ENCODE peak calls at places on chromosomes 6 and 20, in six cellular contexts. V is right lobe of liver, O is transverse colon, T is cardiac muscle cell, N is spleen, M is BE2C. X is an unnamed sample.

GRCh38 chr6:75747371-75747984 is 1.6 kb upstream of the MYO6 start:
- DNase-seq in V (no peak), T (no peak), N (no peak), M (no peak), O (peak; percentile 45), X (peak; percentile 64)

GRCh38 chr20:4041748-4042411 is 26.5 kb upstream of the RNF24 start:
- DNase-seq in T (peak; percentile 99), O (peak; percentile 90), M (peak; percentile 41), V (no peak), N (no peak), X (peak; percentile 83)

GRCh38 chr6:3266170-3266569 is 7.4 kb downstream of the PSMG4 start:
- DNase-seq in T (no peak), M (no peak), O (no peak), V (no peak), N (no peak), X (no peak)

GRCh38 chr6:106084106-106084963 is 1.8 kb upstream of the PRDM1 start:
- DNase-seq in O (peak; percentile 52), T (peak; percentile 73), M (peak; percentile 64), N (no peak), V (no peak), X (no peak)

GRCh38 chr6:159819932-159820640 is 20.0 kb downstream of the PNLDC1 start:
- DNase-seq in M (no peak), N (peak; percentile 83), T (no peak), V (no peak), O (no peak), X (no peak)

GRCh38 chr6:130583268-130583667 is 217.5 kb downstream of the TMEM200A start:
- DNase-seq in M (no peak), N (no peak), T (no peak), O (no peak), V (no peak), X (no peak)

GRCh38 chr20:38326309-38326708 is 20.0 kb upstream of the LBP start:
- DNase-seq in V (no peak), M (no peak), T (no peak), O (no peak), N (no peak), X (no peak)

GRCh38 chr6:1031671-1032070 is 280.2 kb upstream of the FOXQ1 start:
- DNase-seq in V (no peak), O (no peak), N (no peak), M (no peak), T (no peak), X (no peak)

GRCh38 chr6:75206338-75207210 is 721 bp upstream of the COL12A1 start:
- DNase-seq in M (no peak), T (peak; percentile 64), V (no peak), N (peak; percentile 64), O (no peak), X (no peak)

GRCh38 chr6:17705428-17705777 is 1.3 kb downstream of the NUP153 start:
- DNase-seq in T (peak; percentile 84), V (peak; percentile 50), M (peak; percentile 20), O (peak; percentile 25), N (no peak), X (peak; percentile 13)

GRCh38 chr6:7991992-7992815 is 72.0 kb downstream of the BLOC1S5 start:
- DNase-seq in N (no peak), M (no peak), T (peak; percentile 94), O (no peak), V (no peak), X (peak; percentile 9)

GRCh38 chr20:50399003-50399916 is 110.9 kb upstream of the PTPN1 start:
- DNase-seq in O (peak; percentile 45), V (peak; percentile 91), T (no peak), N (no peak), M (no peak), X (no peak)

GRCh38 chr6:80454197-80454596 is 347.7 kb downstream of the BCKDHB start:
- DNase-seq in V (no peak), O (no peak), M (no peak), N (no peak), T (peak; percentile 84), X (peak; percentile 29)

GRCh38 chr6:118559659-118560058 is 11.6 kb downstream of the PLN start:
- DNase-seq in T (no peak), M (no peak), V (no peak), N (no peak), O (no peak), X (no peak)

GRCh38 chr6:31578461-31579118 is 3.2 kb downstream of the TNF start:
- DNase-seq in M (no peak), N (peak; percentile 32), O (no peak), V (no peak), T (no peak), X (peak; percentile 45)

GRCh38 chr6:31580446-31580755 is 1.8 kb downstream of the LTB start:
- DNase-seq in O (no peak), N (no peak), V (no peak), M (no peak), T (no peak), X (no peak)

GRCh38 chr6:31579119-31579505 is 3.1 kb downstream of the LTB start:
- DNase-seq in T (no peak), M (no peak), N (no peak), V (no peak), O (no peak), X (no peak)

GRCh38 chr6:31580807-31581437 is 1.3 kb downstream of the LTB start:
- DNase-seq in M (peak; percentile 93), V (peak; percentile 89), N (peak; percentile 99), O (peak; percentile 88), T (peak; percentile 86), X (peak; percentile 98)

GRCh38 chr6:31579546-31580445 is 2.4 kb downstream of the LTB start:
- DNase-seq in N (no peak), O (no peak), M (no peak), V (no peak), T (no peak), X (no peak)
- TF ChIP-seq CTCF in N (no peak), O (no peak), M (no peak), V (no peak), T (no peak), X (no peak)

DNA sequence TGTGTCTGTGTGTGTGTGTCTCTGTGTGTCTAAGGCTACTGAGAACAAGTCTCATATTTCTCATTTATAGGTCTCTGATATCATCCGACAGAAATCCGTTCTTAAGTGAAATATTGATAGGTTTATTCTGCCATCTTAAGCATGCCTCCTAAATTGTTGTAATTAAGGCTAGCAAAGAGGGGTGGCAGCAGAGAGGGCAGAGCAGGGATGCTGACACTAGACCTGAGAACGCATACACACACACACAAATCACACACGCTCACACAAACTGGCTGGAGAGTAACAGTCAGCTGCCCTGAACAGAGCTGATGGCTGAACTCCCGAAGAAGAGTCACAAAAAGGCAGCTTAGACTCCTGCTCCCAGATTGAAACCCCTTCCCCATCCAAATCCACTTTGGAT is 85.0 kb upstream of the LRFN2 start:
- DNase-seq in T (no peak), O (no peak), V (no peak), N (peak; percentile 3), M (no peak), X (no peak)
- TF ChIP-seq CTCF in T (no peak), O (no peak), V (peak; percentile 7), N (no peak), M (peak; percentile 39), X (no peak)

GRCh38 chr6:44002591-44003344 is 124.5 kb downstream of the MRPL14 start:
- DNase-seq in M (peak; percentile 61), N (peak; percentile 65), T (peak; percentile 49), O (peak; percentile 70), V (no peak), X (peak; percentile 97)

GRCh38 chr6:44000164-44000842 is 126.9 kb downstream of the MRPL14 start:
- DNase-seq in O (peak; percentile 60), V (no peak), N (peak; percentile 47), T (no peak), M (no peak), X (peak; percentile 97)

GRCh38 chr6:44002071-44002590 is 125.1 kb downstream of the MRPL14 start:
- DNase-seq in M (no peak), V (no peak), N (peak; percentile 78), T (peak; percentile 32), O (no peak), X (peak; percentile 97)

GRCh38 chr6:43999628-44000027 is 127.6 kb downstream of the MRPL14 start:
- DNase-seq in N (no peak), T (no peak), V (no peak), M (no peak), O (no peak), X (no peak)

DNA sequence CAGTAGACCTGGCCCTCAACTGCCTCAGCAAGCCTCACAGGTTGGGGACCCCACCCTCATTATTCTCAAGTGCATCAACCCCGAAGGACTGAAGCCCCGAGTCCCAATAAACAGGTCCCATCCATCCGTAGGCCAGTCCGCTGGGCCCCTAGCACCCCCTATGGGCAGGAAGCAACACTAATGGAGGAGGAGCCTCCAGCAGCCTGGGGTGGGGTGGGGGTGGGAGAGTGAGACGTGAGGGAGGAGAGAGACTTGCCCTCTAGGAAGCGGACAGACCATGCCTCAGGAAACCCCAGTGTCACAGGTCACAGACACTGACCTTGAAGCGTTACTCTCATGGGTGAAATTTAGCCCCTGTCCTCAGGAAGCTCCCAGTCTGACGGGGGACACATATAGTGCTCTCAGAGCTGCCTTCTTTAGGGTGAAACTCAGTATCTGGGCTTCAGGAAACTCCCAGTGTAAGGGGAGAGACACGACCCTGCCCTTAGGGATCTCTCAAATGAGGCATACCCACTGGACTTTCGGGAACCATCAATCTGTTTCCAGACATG is 125.9 kb downstream of the MRPL14 start:
- DNase-seq in O (no peak), M (no peak), T (peak; percentile 44), N (no peak), V (no peak), X (peak; percentile 90)
- TF ChIP-seq CTCF in O (peak; percentile 24), M (peak; percentile 35), T (peak; percentile 47), N (no peak), V (peak; percentile 28), X (peak; percentile 91)

GRCh38 chr20:21809961-21810523 is 104.6 kb downstream of the PAX1 start:
- DNase-seq in V (no peak), T (no peak), O (no peak), M (no peak), N (no peak), X (no peak)

GRCh38 chr20:21812384-21812783 is 106.9 kb downstream of the PAX1 start:
- DNase-seq in T (no peak), N (no peak), O (no peak), V (no peak), M (no peak), X (no peak)

GRCh38 chr20:21808139-21808538 is 102.7 kb downstream of the PAX1 start:
- DNase-seq in M (no peak), N (no peak), T (no peak), V (no peak), O (no peak), X (no peak)

GRCh38 chr20:21804779-21805178 is 99.3 kb downstream of the PAX1 start:
- DNase-seq in N (no peak), V (no peak), O (no peak), T (no peak), M (no peak), X (no peak)

DNA sequence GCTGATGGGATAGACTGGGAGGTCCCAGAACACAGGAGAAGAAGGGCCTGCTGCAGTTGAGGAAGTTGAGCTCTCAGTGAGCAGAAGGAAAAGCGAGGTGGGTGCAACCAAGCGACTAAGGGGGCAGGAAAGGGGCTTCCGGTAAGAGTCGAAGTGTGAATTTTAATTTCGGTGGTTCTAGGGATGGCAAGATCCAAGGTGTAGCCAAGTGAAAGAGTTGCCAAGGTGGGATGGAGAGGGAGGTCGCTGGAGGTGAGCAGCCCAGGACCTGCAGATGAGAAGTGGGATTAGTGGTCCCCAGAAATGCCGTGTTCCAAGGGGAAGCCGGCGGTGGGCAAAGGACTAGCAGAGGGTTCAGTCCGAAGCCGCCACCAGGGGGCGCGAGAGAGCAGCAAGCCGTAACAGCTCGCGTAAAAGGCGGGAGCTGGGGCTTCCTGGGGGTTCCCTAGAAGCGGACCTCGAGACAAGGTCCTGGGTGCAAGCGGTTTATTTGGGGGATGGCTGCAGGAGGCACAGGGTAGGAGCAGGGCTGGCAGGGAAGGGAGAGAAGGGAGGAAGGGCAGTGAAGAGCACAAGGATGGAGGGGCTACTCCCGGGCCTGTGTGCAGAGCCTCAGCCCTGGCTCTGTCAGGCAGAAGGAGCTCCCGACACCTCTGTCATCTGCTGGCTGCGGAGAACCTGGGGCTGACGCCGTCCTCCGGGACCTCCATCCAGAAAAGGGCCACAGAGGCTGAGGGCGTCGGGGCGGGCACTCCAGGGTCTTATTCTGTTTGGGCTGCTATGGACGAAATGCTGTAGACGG is 103.6 kb downstream of the PAX1 start:
- DNase-seq in T (no peak), M (peak; percentile 60), N (peak; percentile 83), O (peak; percentile 36), V (peak; percentile 55), X (no peak)
- TF ChIP-seq CTCF in T (peak; percentile 6), M (peak; percentile 59), N (peak; percentile 69), O (peak; percentile 74), V (peak; percentile 83), X (no peak)

X was measured in Calu3.